ENCODE peak calls at places on chromosome 10, in six cellular contexts. P is brain microvascular endothelial cell; S is ACHN; K is breast epithelium; O is anterior cingulate cortex; N is stimulated activated CD8-positive, alpha-beta memory T cell treated with anti-CD3 and anti-CD28 coated beads, Interleukin-15, amount 100 ng/mL, for 24 hours. G is an unnamed sample.
A peak's percentile ranks its signal among the peaks of the same experiment; 100 is the strongest.

GRCh38 chr10:84727398-84727797 is 399.0 kb downstream of the CCSER2 start:
- DNase-seq in P (no peak), S (no peak), K (no peak), O (no peak), N (no peak), G (no peak)

GRCh38 chr10:18418579-18419210 is 232.7 kb downstream of the NSUN6 start:
- DNase-seq in P (peak; percentile 18), S (no peak), K (no peak), O (no peak), N (no peak), G (no peak)

GRCh38 chr10:101803511-101803910 is 14.7 kb downstream of the OGA start:
- DNase-seq in P (no peak), S (no peak), K (no peak), O (no peak), N (no peak), G (no peak)

GRCh38 chr10:96339956-96340904 is 18.6 kb downstream of the OPALIN start:
- DNase-seq in P (peak; percentile 72), S (peak; percentile 77), K (no peak), O (no peak), N (peak; percentile 6), G (peak; percentile 22)

GRCh38 chr10:29032229-29032628 is 256.6 kb upstream of the LYZL1 start:
- DNase-seq in P (no peak), S (no peak), K (no peak), O (no peak), N (no peak), G (no peak)

GRCh38 chr10:108360187-108360586 is 1195.7 kb upstream of the SORCS1 start:
- DNase-seq in P (no peak), S (no peak), K (no peak), O (no peak), N (no peak), G (no peak)

GRCh38 chr10:1049425-1049958 is 573 bp upstream of the IDI1 start:
- DNase-seq in P (no peak), S (peak; percentile 48), K (no peak), O (no peak), N (peak; percentile 13), G (no peak)

GRCh38 chr10:96626795-96627194 is 40.0 kb upstream of the TM9SF3 start:
- DNase-seq in P (no peak), S (peak; percentile 27), K (no peak), O (no peak), N (no peak), G (no peak)

GRCh38 chr10:4541292-4541691 is 284.7 kb upstream of the AKR1E2 start:
- DNase-seq in P (peak; percentile 89), S (peak; percentile 73), K (no peak), O (no peak), N (no peak), G (no peak)

GRCh38 chr10:95467162-95467599 is 94.0 kb downstream of the SORBS1 start:
- DNase-seq in P (no peak), S (no peak), K (no peak), O (no peak), N (no peak), G (no peak)

G was measured in activated B cell treated with CpG ODN at 0.5 μM for 24 hours.